ENCODE peak calls at places on chromosomes 2 and 18, in six cellular contexts. One of them, this sample, is unnamed.

GRCh38 chr2:239266779-239267410 is 133.9 kb downstream of the HDAC4 start:
- DNase-seq in lung microvascular endothelial cell: no peak
- DNase-seq in adrenal gland: peak
- DNase-seq in NCI-H1417: no peak
- DNase-seq in sciatic nerve: no peak
- DNase-seq in COLO829: no peak
- DNase-seq in this sample: no peak

GRCh38 chr2:199348871-199349270 is 108.9 kb downstream of the SATB2 start:
- DNase-seq in lung microvascular endothelial cell: no peak
- DNase-seq in adrenal gland: no peak
- DNase-seq in NCI-H1417: no peak
- DNase-seq in sciatic nerve: no peak
- DNase-seq in COLO829: no peak
- DNase-seq in this sample: no peak

GRCh38 chr2:42132966-42133641 is 36.0 kb upstream of the EML4 start:
- DNase-seq in lung microvascular endothelial cell: peak
- DNase-seq in adrenal gland: peak
- DNase-seq in NCI-H1417: peak
- DNase-seq in sciatic nerve: peak
- DNase-seq in COLO829: no peak
- DNase-seq in this sample: peak

GRCh38 chr2:218567797-218568189 is 358 bp downstream of the USP37 start:
- DNase-seq in lung microvascular endothelial cell: peak
- DNase-seq in adrenal gland: no peak
- DNase-seq in NCI-H1417: peak
- DNase-seq in sciatic nerve: no peak
- DNase-seq in COLO829: no peak
- DNase-seq in this sample: peak

GRCh38 chr2:67159929-67160328 is 237.2 kb upstream of the ETAA1 start:
- DNase-seq in lung microvascular endothelial cell: peak
- DNase-seq in adrenal gland: no peak
- DNase-seq in NCI-H1417: no peak
- DNase-seq in sciatic nerve: no peak
- DNase-seq in COLO829: no peak
- DNase-seq in this sample: no peak

GRCh38 chr18:30889582-30890301 is 152.8 kb downstream of the DSC3 start:
- DNase-seq in lung microvascular endothelial cell: peak
- DNase-seq in adrenal gland: no peak
- DNase-seq in NCI-H1417: peak
- DNase-seq in sciatic nerve: no peak
- DNase-seq in COLO829: peak
- DNase-seq in this sample: peak

GRCh38 chr2:219627105-219628100 is at the start of gene SLC4A3:
- DNase-seq in lung microvascular endothelial cell: peak
- DNase-seq in adrenal gland: no peak
- DNase-seq in NCI-H1417: peak
- DNase-seq in sciatic nerve: no peak
- DNase-seq in COLO829: no peak
- DNase-seq in this sample: no peak

GRCh38 chr2:26165403-26165802 is 7.5 kb upstream of the GAREM2 start:
- DNase-seq in lung microvascular endothelial cell: no peak
- DNase-seq in adrenal gland: no peak
- DNase-seq in NCI-H1417: no peak
- DNase-seq in sciatic nerve: no peak
- DNase-seq in COLO829: no peak
- DNase-seq in this sample: no peak

GRCh38 chr18:63158012-63158631 is 161.4 kb downstream of the BCL2 start:
- DNase-seq in lung microvascular endothelial cell: no peak
- DNase-seq in adrenal gland: no peak
- DNase-seq in NCI-H1417: no peak
- DNase-seq in sciatic nerve: no peak
- DNase-seq in COLO829: no peak
- DNase-seq in this sample: no peak

GRCh38 chr2:45494275-45494977 is 116.6 kb downstream of the SRBD1 start:
- DNase-seq in lung microvascular endothelial cell: peak
- DNase-seq in adrenal gland: no peak
- DNase-seq in NCI-H1417: peak
- DNase-seq in sciatic nerve: no peak
- DNase-seq in COLO829: peak
- DNase-seq in this sample: peak

GRCh38 chr18:11167778-11168177 is 18.4 kb upstream of the PIEZO2 start:
- DNase-seq in lung microvascular endothelial cell: no peak
- DNase-seq in adrenal gland: no peak
- DNase-seq in NCI-H1417: no peak
- DNase-seq in sciatic nerve: no peak
- DNase-seq in COLO829: no peak
- DNase-seq in this sample: no peak

GRCh38 chr2:142058149-142058548 is 72.7 kb downstream of the LRP1B start:
- DNase-seq in lung microvascular endothelial cell: no peak
- DNase-seq in adrenal gland: no peak
- DNase-seq in NCI-H1417: no peak
- DNase-seq in sciatic nerve: no peak
- DNase-seq in COLO829: no peak
- DNase-seq in this sample: no peak

GRCh38 chr2:222862068-222862914 is 1.5 kb downstream of the ACSL3 start:
- DNase-seq in lung microvascular endothelial cell: peak
- DNase-seq in adrenal gland: peak
- DNase-seq in NCI-H1417: no peak
- DNase-seq in sciatic nerve: no peak
- DNase-seq in COLO829: no peak
- DNase-seq in this sample: no peak

GRCh38 chr2:73289304-73289703 is 4.0 kb downstream of the EGR4 start:
- DNase-seq in lung microvascular endothelial cell: no peak
- DNase-seq in adrenal gland: no peak
- DNase-seq in NCI-H1417: no peak
- DNase-seq in sciatic nerve: no peak
- DNase-seq in COLO829: no peak
- DNase-seq in this sample: no peak

GRCh38 chr2:98145070-98145469 is 58.1 kb downstream of the VWA3B start:
- DNase-seq in lung microvascular endothelial cell: no peak
- DNase-seq in adrenal gland: no peak
- DNase-seq in NCI-H1417: no peak
- DNase-seq in sciatic nerve: no peak
- DNase-seq in COLO829: no peak
- DNase-seq in this sample: no peak

GRCh38 chr2:159185401-159186130 is 100.9 kb downstream of the WDSUB1 start:
- DNase-seq in lung microvascular endothelial cell: peak
- DNase-seq in adrenal gland: peak
- DNase-seq in NCI-H1417: no peak
- DNase-seq in sciatic nerve: no peak
- DNase-seq in COLO829: peak
- DNase-seq in this sample: peak

GRCh38 chr2:42105330-42106256 is 57.8 kb downstream of the PKDCC start:
- DNase-seq in lung microvascular endothelial cell: no peak
- DNase-seq in adrenal gland: peak
- DNase-seq in NCI-H1417: peak
- DNase-seq in sciatic nerve: no peak
- DNase-seq in COLO829: peak
- DNase-seq in this sample: no peak

GRCh38 chr18:5955861-5956260 is 60.5 kb upstream of the TMEM200C start:
- DNase-seq in lung microvascular endothelial cell: no peak
- DNase-seq in adrenal gland: no peak
- DNase-seq in NCI-H1417: no peak
- DNase-seq in sciatic nerve: no peak
- DNase-seq in COLO829: no peak
- DNase-seq in this sample: no peak

GRCh38 chr2:184304006-184304405 is 294.3 kb upstream of the ZNF804A start:
- DNase-seq in lung microvascular endothelial cell: no peak
- DNase-seq in adrenal gland: no peak
- DNase-seq in NCI-H1417: no peak
- DNase-seq in sciatic nerve: no peak
- DNase-seq in COLO829: no peak
- DNase-seq in this sample: no peak

GRCh38 chr2:8756230-8756629 is 74.4 kb downstream of the ID2 start:
- DNase-seq in lung microvascular endothelial cell: no peak
- DNase-seq in adrenal gland: no peak
- DNase-seq in NCI-H1417: no peak
- DNase-seq in sciatic nerve: no peak
- DNase-seq in COLO829: no peak
- DNase-seq in this sample: no peak

GRCh38 chr18:50797147-50797546 is 22.7 kb downstream of the MRO start:
- DNase-seq in lung microvascular endothelial cell: no peak
- DNase-seq in adrenal gland: no peak
- DNase-seq in NCI-H1417: no peak
- DNase-seq in sciatic nerve: no peak
- DNase-seq in COLO829: peak
- DNase-seq in this sample: no peak

GRCh38 chr2:56128235-56128634 is 55.6 kb upstream of the CCDC85A start:
- DNase-seq in lung microvascular endothelial cell: no peak
- DNase-seq in adrenal gland: no peak
- DNase-seq in NCI-H1417: peak
- DNase-seq in sciatic nerve: no peak
- DNase-seq in COLO829: no peak
- DNase-seq in this sample: no peak

GRCh38 chr2:181673178-181673577 is 7.1 kb downstream of the NEUROD1 start:
- DNase-seq in lung microvascular endothelial cell: peak
- DNase-seq in adrenal gland: no peak
- DNase-seq in NCI-H1417: peak
- DNase-seq in sciatic nerve: no peak
- DNase-seq in COLO829: no peak
- DNase-seq in this sample: peak

GRCh38 chr2:22261165-22261564 is 1123.8 kb upstream of the KLHL29 start:
- DNase-seq in lung microvascular endothelial cell: no peak
- DNase-seq in adrenal gland: no peak
- DNase-seq in NCI-H1417: no peak
- DNase-seq in sciatic nerve: no peak
- DNase-seq in COLO829: no peak
- DNase-seq in this sample: no peak

GRCh38 chr2:147416099-147416498 is 428.7 kb upstream of the ACVR2A start:
- DNase-seq in lung microvascular endothelial cell: no peak
- DNase-seq in adrenal gland: no peak
- DNase-seq in NCI-H1417: no peak
- DNase-seq in sciatic nerve: no peak
- DNase-seq in COLO829: no peak
- DNase-seq in this sample: no peak

This sample was measured in COR-L47.